ENCODE peak calls at places on chromosomes 3 and 15, in eight cellular contexts. G, F, A, H, X, S, U and O are unnamed samples.

GRCh38 chr15:94677202-94677790 is 445.9 kb downstream of the MCTP2 start:
- DNase-seq in G (no peak), F (no peak), A (no peak), H (no peak), X (no peak), S (no peak), U (no peak), O (no peak)

GRCh38 chr3:161599702-161600101 is 103.1 kb downstream of the OTOL1 start:
- DNase-seq in G (no peak), F (no peak), A (no peak), H (no peak), X (no peak), S (no peak), U (no peak), O (no peak)

GRCh38 chr15:78854973-78855372 is 17.7 kb upstream of the MORF4L1 start:
- DNase-seq in G (no peak), F (no peak), A (no peak), H (no peak), X (no peak), S (no peak), U (no peak), O (no peak)

GRCh38 chr15:64500695-64501395 is 40.5 kb downstream of the ZNF609 start:
- DNase-seq in G (no peak), F (no peak), A (no peak), H (no peak), X (no peak), S (no peak), U (no peak), O (no peak)

GRCh38 chr3:179463299-179463698 is 12.0 kb upstream of the GNB4 start:
- DNase-seq in G (no peak), F (no peak), A (no peak), H (no peak), X (no peak), S (no peak), U (no peak), O (no peak)

GRCh38 chr3:55313701-55314100 is 173.4 kb downstream of the WNT5A start:
- DNase-seq in G (no peak), F (no peak), A (no peak), H (no peak), X (no peak), S (no peak), U (no peak), O (no peak)

GRCh38 chr3:48966876-48967361 is 23.1 kb upstream of the P4HTM start:
- DNase-seq in G (peak), F (no peak), A (no peak), H (no peak), X (no peak), S (no peak), U (no peak), O (no peak)

GRCh38 chr3:58586776-58587192 is 9.6 kb upstream of the FAM107A start:
- DNase-seq in G (no peak), F (no peak), A (no peak), H (no peak), X (no peak), S (no peak), U (no peak), O (no peak)

GRCh38 chr3:38507120-38507519 is 11.0 kb downstream of the EXOG start:
- DNase-seq in G (no peak), F (no peak), A (no peak), H (no peak), X (no peak), S (no peak), U (no peak), O (no peak)

GRCh38 chr3:127736801-127737539 is 64.2 kb downstream of the ABTB1 start:
- DNase-seq in G (no peak), F (no peak), A (no peak), H (no peak), X (no peak), S (no peak), U (no peak), O (no peak)

GRCh38 chr3:12901631-12902045 is 60.3 kb upstream of the RPL32 start:
- DNase-seq in G (no peak), F (no peak), A (no peak), H (no peak), X (peak), S (no peak), U (no peak), O (no peak)

GRCh38 chr3:183502237-183502636 is 53.3 kb downstream of the KLHL6 start:
- DNase-seq in G (no peak), F (no peak), A (no peak), H (no peak), X (no peak), S (no peak), U (no peak), O (no peak)

GRCh38 chr15:95770191-95770590 is 560.3 kb upstream of the NR2F2 start:
- DNase-seq in G (no peak), F (no peak), A (no peak), H (no peak), X (no peak), S (no peak), U (no peak), O (peak)